ENCODE peak calls at places on chromosome 1, in ten cellular contexts. J is iris pigment epithelial cell; T is AG04450; I is smooth muscle cell of the brain vasculature; L is activated T-cell treated with anti-CD3 and anti-CD28 coated beads for 24 hours; F is choroid plexus epithelial cell; A is psoas muscle; S is LNCaP clone FGC; N is activated CD4-positive, alpha-beta T cell treated with anti-CD3 and anti-CD28 coated beads, Interleukin-2, amount 10 ng/mL, durations not matched to agents 7 days and 5 days; V is heart right ventricle. H is an unnamed sample.

GRCh38 chr1:61081135-61081636 is 1.2 kb upstream of the NFIA start:
- DNase-seq in L (no peak), F (no peak), N (no peak), T (no peak), I (no peak), V (no peak), A (no peak), J (no peak), S (no peak), H (no peak)

GRCh38 chr1:192445849-192446489 is 129.2 kb downstream of the RGS21 start:
- DNase-seq in I (peak; percentile 31), V (no peak), F (peak; percentile 70), L (peak; percentile 31), N (peak; percentile 66), T (peak; percentile 29), S (peak; percentile 13), A (no peak), J (peak; percentile 44), H (peak; percentile 18)

GRCh38 chr1:76477131-76477530 is 390.1 kb upstream of the ST6GALNAC5 start:
- DNase-seq in T (no peak), L (no peak), S (no peak), F (no peak), V (no peak), J (no peak), N (no peak), I (no peak), A (no peak), H (no peak)

GRCh38 chr1:238951809-238952208 is 434.6 kb upstream of the CHRM3 start:
- DNase-seq in T (no peak), V (no peak), N (no peak), S (peak; percentile 10), F (peak; percentile 57), J (peak; percentile 54), A (no peak), L (no peak), I (peak; percentile 17), H (no peak)

GRCh38 chr1:162676087-162676486 is 43.8 kb downstream of the DDR2 start:
- DNase-seq in V (no peak), N (no peak), T (no peak), A (no peak), S (peak; percentile 19), J (peak; percentile 92), I (no peak), L (no peak), F (peak; percentile 92), H (no peak)

GRCh38 chr1:199747984-199748383 is 279.5 kb upstream of the NR5A2 start:
- DNase-seq in A (no peak), S (no peak), N (no peak), I (no peak), L (no peak), J (peak; percentile 25), F (peak; percentile 21), T (no peak), V (no peak), H (no peak)

GRCh38 chr1:214413315-214413714 is 132.4 kb downstream of the SMYD2 start:
- DNase-seq in I (no peak), V (no peak), S (no peak), J (no peak), F (no peak), N (no peak), L (no peak), T (no peak), A (no peak), H (no peak)

GRCh38 chr1:53359225-53359933 is 31.5 kb upstream of the LRP8 start:
- DNase-seq in I (no peak), L (no peak), J (no peak), F (no peak), V (no peak), S (no peak), N (no peak), A (no peak), T (no peak), H (no peak)

GRCh38 chr1:7491089-7491817 is 279.8 kb upstream of the VAMP3 start:
- DNase-seq in L (no peak), V (no peak), I (no peak), J (peak; percentile 27), N (no peak), A (no peak), T (no peak), F (peak; percentile 60), S (no peak), H (no peak)

GRCh38 chr1:245762396-245762910 is 607.7 kb downstream of the KIF26B start:
- DNase-seq in F (no peak), S (no peak), A (no peak), N (no peak), V (no peak), I (no peak), L (no peak), J (no peak), T (no peak), H (no peak)

GRCh38 chr1:152566681-152567080 is at the start of gene LCE3E:
- DNase-seq in F (no peak), A (no peak), V (no peak), T (no peak), J (no peak), S (no peak), L (no peak), N (no peak), I (no peak), H (no peak)

GRCh38 chr1:244050835-244051444 is at the start of gene ZBTB18:
- DNase-seq in F (peak; percentile 87), A (no peak), I (peak; percentile 64), N (no peak), S (no peak), T (peak; percentile 75), L (no peak), J (peak; percentile 83), V (no peak), H (no peak)

GRCh38 chr1:34747638-34747941 is 7.3 kb upstream of the GJB5 start:
- DNase-seq in L (no peak), S (no peak), J (no peak), V (no peak), A (no peak), F (no peak), N (no peak), I (no peak), T (no peak), H (no peak)

GRCh38 chr1:225655509-225656258 is 2.8 kb upstream of the ENAH start:
- DNase-seq in L (no peak), J (peak; percentile 99), N (no peak), A (peak; percentile 53), I (peak; percentile 71), T (peak; percentile 93), F (peak; percentile 98), V (no peak), S (no peak), H (peak; percentile 24)

GRCh38 chr1:172429324-172430127 is 9.0 kb downstream of the C1orf105 start:
- DNase-seq in N (peak; percentile 67), J (peak; percentile 71), A (no peak), I (peak; percentile 55), T (no peak), S (peak; percentile 81), F (peak; percentile 85), V (no peak), L (no peak), H (no peak)

GRCh38 chr1:8363186-8363585 is 45.3 kb downstream of the SLC45A1 start:
- DNase-seq in N (no peak), F (no peak), V (no peak), L (no peak), I (no peak), J (no peak), S (no peak), T (no peak), A (no peak), H (no peak)

GRCh38 chr1:236833593-236833992 is 38.5 kb downstream of the MTR start:
- DNase-seq in L (no peak), V (no peak), I (no peak), T (no peak), S (no peak), F (no peak), A (no peak), N (no peak), J (no peak), H (no peak)

GRCh38 chr1:72845342-72845741 is 563.0 kb upstream of the NEGR1 start:
- DNase-seq in N (no peak), S (no peak), A (no peak), I (no peak), F (peak; percentile 7), L (no peak), V (no peak), T (no peak), J (peak; percentile 2), H (no peak)

GRCh38 chr1:50521703-50522102 is 98.5 kb upstream of the DMRTA2 start:
- DNase-seq in F (no peak), J (no peak), T (no peak), V (no peak), I (no peak), L (no peak), N (no peak), S (no peak), A (no peak), H (no peak)

GRCh38 chr1:24865168-24865567 is 64.9 kb downstream of the RUNX3 start:
- DNase-seq in T (no peak), A (no peak), L (no peak), J (no peak), V (no peak), S (no peak), I (no peak), F (no peak), N (no peak), H (no peak)

GRCh38 chr1:237042467-237042891 is 495 bp downstream of the RYR2 start:
- DNase-seq in F (no peak), L (no peak), S (no peak), I (no peak), N (no peak), V (no peak), T (no peak), J (peak; percentile 5), A (no peak), H (no peak)

GRCh38 chr1:160189649-160190625 is at the start of gene CASQ1:
- DNase-seq in I (no peak), F (no peak), L (no peak), S (no peak), V (peak; percentile 56), N (no peak), J (no peak), T (no peak), A (peak; percentile 55), H (no peak)

GRCh38 chr1:47213230-47213676 is 18.8 kb downstream of the TAL1 start:
- DNase-seq in T (no peak), S (no peak), N (no peak), I (no peak), L (no peak), J (no peak), V (no peak), F (no peak), A (no peak), H (no peak)

GRCh38 chr1:149936992-149937705 is 470 bp upstream of the MTMR11 start:
- DNase-seq in S (peak; percentile 45), L (no peak), N (no peak), T (no peak), A (no peak), J (peak; percentile 82), F (peak; percentile 80), V (no peak), I (no peak), H (no peak)

GRCh38 chr1:203781962-203782361 is 13.5 kb upstream of the ZBED6 start:
- DNase-seq in N (no peak), I (no peak), V (no peak), F (no peak), A (no peak), S (no peak), J (no peak), L (no peak), T (no peak), H (no peak)

GRCh38 chr1:182301467-182302198 is 90.0 kb downstream of the GLUL start:
- DNase-seq in L (no peak), N (no peak), T (no peak), A (no peak), F (peak; percentile 35), V (peak; percentile 37), I (no peak), J (peak; percentile 28), S (no peak), H (peak; percentile 23)

GRCh38 chr1:177017453-177017852 is 147.1 kb downstream of the ASTN1 start:
- DNase-seq in T (no peak), N (no peak), J (no peak), A (no peak), S (no peak), I (no peak), V (no peak), F (no peak), L (no peak), H (no peak)

GRCh38 chr1:225700164-225700740 is 47.3 kb upstream of the ENAH start:
- DNase-seq in L (no peak), V (no peak), F (peak; percentile 96), J (peak; percentile 98), A (no peak), T (peak; percentile 92), I (peak; percentile 80), N (no peak), S (no peak), H (no peak)

H was measured in stimulated activated naive CD8-positive, alpha-beta T cell treated with anti-CD3 and anti-CD28 coated beads, Interleukin-15, amount 100 ng/mL, for 72 hours.